ENCODE peak calls at places on chromosomes 3 and 15, in seven cellular contexts. B, G, C, I, D, T and P are unnamed samples.

GRCh38 chr3:69869643-69870042 is 129.9 kb upstream of the SAMMSON start:
- DNase-seq in G (no peak), T (no peak), D (no peak), C (no peak), I (no peak), B (no peak), P (peak; percentile 7)

GRCh38 chr3:28476194-28476593 is 127.6 kb upstream of the AZI2 start:
- DNase-seq in B (no peak), I (peak; percentile 7), T (no peak), D (no peak), G (no peak), C (peak; percentile 32), P (peak; percentile 3)

GRCh38 chr3:177337548-177338331 is 140.5 kb upstream of the TBL1XR1 start:
- DNase-seq in D (no peak), I (no peak), B (no peak), C (no peak), G (no peak), T (no peak), P (peak; percentile 59)

GRCh38 chr3:99945328-99945995 is 127.8 kb downstream of the CMSS1 start:
- DNase-seq in G (no peak), T (no peak), C (no peak), B (no peak), D (no peak), I (no peak), P (peak; percentile 49)

GRCh38 chr3:16316847-16317560 is 52.0 kb downstream of the OXNAD1 start:
- DNase-seq in D (no peak), G (no peak), C (no peak), I (no peak), B (no peak), T (no peak), P (no peak)

GRCh38 chr15:86743283-86743903 is 663.7 kb downstream of the AGBL1 start:
- DNase-seq in I (peak; percentile 17), D (peak; percentile 30), C (peak; percentile 49), T (peak; percentile 48), G (peak; percentile 37), B (peak; percentile 47), P (peak; percentile 0)

GRCh38 chr15:78308422-78309021 is 9.1 kb upstream of the SKIC8 start:
- DNase-seq in D (no peak), T (peak; percentile 79), C (peak; percentile 41), B (peak; percentile 43), I (no peak), G (no peak), P (peak; percentile 80)

GRCh38 chr3:56782900-56783299 is 18.8 kb downstream of the ARHGEF3 start:
- DNase-seq in D (no peak), T (no peak), I (no peak), B (no peak), C (no peak), G (no peak), P (no peak)

GRCh38 chr15:70262591-70263274 is 165.0 kb upstream of the TLE3 start:
- DNase-seq in T (peak; percentile 50), B (no peak), C (no peak), D (no peak), G (no peak), I (no peak), P (no peak)

GRCh38 chr3:126474498-126475410 is 937 bp downstream of the ZXDC start:
- DNase-seq in T (peak; percentile 79), C (peak; percentile 31), B (peak; percentile 40), G (no peak), I (no peak), D (no peak), P (peak; percentile 40)

GRCh38 chr3:27485853-27486252 is 1.7 kb upstream of the SLC4A7 start:
- DNase-seq in T (no peak), G (no peak), C (no peak), B (no peak), D (no peak), I (no peak), P (no peak)